ENCODE peak calls at places on chromosomes 12 and 14, in nine cellular contexts. One of them, this sample, is unnamed.

GRCh38 chr14:57699947-57700346 is 165.9 kb downstream of the SLC35F4 start:
- DNase-seq in H7: no peak
- DNase-seq in NCI-H1105: no peak
- DNase-seq in iris pigment epithelial cell: no peak
- DNase-seq in stimulated activated CD8-positive, alpha-beta memory T cell treated with anti-CD3 and anti-CD28 coated beads, Interleukin-12 subunit alpha, Interleukin-12 subunit beta, amount 100 ng/mL, for 1 hour: no peak
- DNase-seq in anterior cingulate cortex: no peak
- DNase-seq in naive B cell: no peak
- DNase-seq in stimulated activated CD4-positive, alpha-beta T cell treated with anti-CD3 and anti-CD28 coated beads, Interleukin-2, amount 100 ng/mL, for 48 hours: no peak
- DNase-seq in stimulated activated naive CD8-positive, alpha-beta T cell treated with anti-CD3 and anti-CD28 coated beads, Interleukin-15, Interleukin-2, amounts not matched to agents 100 U/mL and 50 U/mL, for 24 hours: no peak
- DNase-seq in this sample: no peak

GRCh38 chr14:79724934-79725717 is 486.2 kb downstream of the DIO2 start:
- DNase-seq in H7: no peak
- DNase-seq in NCI-H1105: no peak
- DNase-seq in iris pigment epithelial cell: no peak
- DNase-seq in stimulated activated CD8-positive, alpha-beta memory T cell treated with anti-CD3 and anti-CD28 coated beads, Interleukin-12 subunit alpha, Interleukin-12 subunit beta, amount 100 ng/mL, for 1 hour: no peak
- DNase-seq in anterior cingulate cortex: no peak
- DNase-seq in naive B cell: no peak
- DNase-seq in stimulated activated CD4-positive, alpha-beta T cell treated with anti-CD3 and anti-CD28 coated beads, Interleukin-2, amount 100 ng/mL, for 48 hours: no peak
- DNase-seq in stimulated activated naive CD8-positive, alpha-beta T cell treated with anti-CD3 and anti-CD28 coated beads, Interleukin-15, Interleukin-2, amounts not matched to agents 100 U/mL and 50 U/mL, for 24 hours: no peak
- DNase-seq in this sample: no peak

GRCh38 chr12:1234073-1234472 is 243.1 kb downstream of the ERC1 start:
- DNase-seq in H7: no peak
- DNase-seq in NCI-H1105: no peak
- DNase-seq in iris pigment epithelial cell: peak
- DNase-seq in stimulated activated CD8-positive, alpha-beta memory T cell treated with anti-CD3 and anti-CD28 coated beads, Interleukin-12 subunit alpha, Interleukin-12 subunit beta, amount 100 ng/mL, for 1 hour: no peak
- DNase-seq in anterior cingulate cortex: no peak
- DNase-seq in naive B cell: no peak
- DNase-seq in stimulated activated CD4-positive, alpha-beta T cell treated with anti-CD3 and anti-CD28 coated beads, Interleukin-2, amount 100 ng/mL, for 48 hours: no peak
- DNase-seq in stimulated activated naive CD8-positive, alpha-beta T cell treated with anti-CD3 and anti-CD28 coated beads, Interleukin-15, Interleukin-2, amounts not matched to agents 100 U/mL and 50 U/mL, for 24 hours: no peak
- DNase-seq in this sample: no peak

GRCh38 chr12:110100315-110100970 is 23.7 kb upstream of the IFT81 start:
- DNase-seq in H7: peak
- DNase-seq in NCI-H1105: peak
- DNase-seq in iris pigment epithelial cell: peak
- DNase-seq in stimulated activated CD8-positive, alpha-beta memory T cell treated with anti-CD3 and anti-CD28 coated beads, Interleukin-12 subunit alpha, Interleukin-12 subunit beta, amount 100 ng/mL, for 1 hour: peak
- DNase-seq in anterior cingulate cortex: peak
- DNase-seq in naive B cell: peak
- DNase-seq in stimulated activated CD4-positive, alpha-beta T cell treated with anti-CD3 and anti-CD28 coated beads, Interleukin-2, amount 100 ng/mL, for 48 hours: peak
- DNase-seq in stimulated activated naive CD8-positive, alpha-beta T cell treated with anti-CD3 and anti-CD28 coated beads, Interleukin-15, Interleukin-2, amounts not matched to agents 100 U/mL and 50 U/mL, for 24 hours: peak
- DNase-seq in this sample: peak

GRCh38 chr14:104706733-104707628 is 17.0 kb upstream of the ADSS1 start:
- DNase-seq in H7: peak
- DNase-seq in NCI-H1105: no peak
- DNase-seq in iris pigment epithelial cell: no peak
- DNase-seq in stimulated activated CD8-positive, alpha-beta memory T cell treated with anti-CD3 and anti-CD28 coated beads, Interleukin-12 subunit alpha, Interleukin-12 subunit beta, amount 100 ng/mL, for 1 hour: no peak
- DNase-seq in anterior cingulate cortex: no peak
- DNase-seq in naive B cell: no peak
- DNase-seq in stimulated activated CD4-positive, alpha-beta T cell treated with anti-CD3 and anti-CD28 coated beads, Interleukin-2, amount 100 ng/mL, for 48 hours: no peak
- DNase-seq in stimulated activated naive CD8-positive, alpha-beta T cell treated with anti-CD3 and anti-CD28 coated beads, Interleukin-15, Interleukin-2, amounts not matched to agents 100 U/mL and 50 U/mL, for 24 hours: no peak
- DNase-seq in this sample: no peak

GRCh38 chr12:79415754-79416435 is 274.9 kb downstream of the PAWR start:
- DNase-seq in H7: no peak
- DNase-seq in NCI-H1105: no peak
- DNase-seq in iris pigment epithelial cell: peak
- DNase-seq in stimulated activated CD8-positive, alpha-beta memory T cell treated with anti-CD3 and anti-CD28 coated beads, Interleukin-12 subunit alpha, Interleukin-12 subunit beta, amount 100 ng/mL, for 1 hour: no peak
- DNase-seq in anterior cingulate cortex: no peak
- DNase-seq in naive B cell: no peak
- DNase-seq in stimulated activated CD4-positive, alpha-beta T cell treated with anti-CD3 and anti-CD28 coated beads, Interleukin-2, amount 100 ng/mL, for 48 hours: no peak
- DNase-seq in stimulated activated naive CD8-positive, alpha-beta T cell treated with anti-CD3 and anti-CD28 coated beads, Interleukin-15, Interleukin-2, amounts not matched to agents 100 U/mL and 50 U/mL, for 24 hours: no peak
- DNase-seq in this sample: no peak

GRCh38 chr12:9706081-9706685 is 26.7 kb downstream of the CLECL1 start:
- DNase-seq in H7: no peak
- DNase-seq in NCI-H1105: no peak
- DNase-seq in iris pigment epithelial cell: peak
- DNase-seq in stimulated activated CD8-positive, alpha-beta memory T cell treated with anti-CD3 and anti-CD28 coated beads, Interleukin-12 subunit alpha, Interleukin-12 subunit beta, amount 100 ng/mL, for 1 hour: no peak
- DNase-seq in anterior cingulate cortex: no peak
- DNase-seq in naive B cell: peak
- DNase-seq in stimulated activated CD4-positive, alpha-beta T cell treated with anti-CD3 and anti-CD28 coated beads, Interleukin-2, amount 100 ng/mL, for 48 hours: no peak
- DNase-seq in stimulated activated naive CD8-positive, alpha-beta T cell treated with anti-CD3 and anti-CD28 coated beads, Interleukin-15, Interleukin-2, amounts not matched to agents 100 U/mL and 50 U/mL, for 24 hours: no peak
- DNase-seq in this sample: no peak

GRCh38 chr14:52834440-52834842 is 43.0 kb upstream of the GNPNAT1 start:
- DNase-seq in H7: no peak
- DNase-seq in NCI-H1105: no peak
- DNase-seq in iris pigment epithelial cell: peak
- DNase-seq in stimulated activated CD8-positive, alpha-beta memory T cell treated with anti-CD3 and anti-CD28 coated beads, Interleukin-12 subunit alpha, Interleukin-12 subunit beta, amount 100 ng/mL, for 1 hour: no peak
- DNase-seq in anterior cingulate cortex: no peak
- DNase-seq in naive B cell: no peak
- DNase-seq in stimulated activated CD4-positive, alpha-beta T cell treated with anti-CD3 and anti-CD28 coated beads, Interleukin-2, amount 100 ng/mL, for 48 hours: no peak
- DNase-seq in stimulated activated naive CD8-positive, alpha-beta T cell treated with anti-CD3 and anti-CD28 coated beads, Interleukin-15, Interleukin-2, amounts not matched to agents 100 U/mL and 50 U/mL, for 24 hours: no peak
- DNase-seq in this sample: no peak

GRCh38 chr12:68163546-68164210 is 4.1 kb upstream of the IFNG start:
- DNase-seq in H7: no peak
- DNase-seq in NCI-H1105: no peak
- DNase-seq in iris pigment epithelial cell: no peak
- DNase-seq in stimulated activated CD8-positive, alpha-beta memory T cell treated with anti-CD3 and anti-CD28 coated beads, Interleukin-12 subunit alpha, Interleukin-12 subunit beta, amount 100 ng/mL, for 1 hour: no peak
- DNase-seq in anterior cingulate cortex: no peak
- DNase-seq in naive B cell: no peak
- DNase-seq in stimulated activated CD4-positive, alpha-beta T cell treated with anti-CD3 and anti-CD28 coated beads, Interleukin-2, amount 100 ng/mL, for 48 hours: no peak
- DNase-seq in stimulated activated naive CD8-positive, alpha-beta T cell treated with anti-CD3 and anti-CD28 coated beads, Interleukin-15, Interleukin-2, amounts not matched to agents 100 U/mL and 50 U/mL, for 24 hours: no peak
- DNase-seq in this sample: peak

GRCh38 chr14:58455593-58456265 is 28.2 kb downstream of the KIAA0586 start:
- DNase-seq in H7: no peak
- DNase-seq in NCI-H1105: no peak
- DNase-seq in iris pigment epithelial cell: peak
- DNase-seq in stimulated activated CD8-positive, alpha-beta memory T cell treated with anti-CD3 and anti-CD28 coated beads, Interleukin-12 subunit alpha, Interleukin-12 subunit beta, amount 100 ng/mL, for 1 hour: no peak
- DNase-seq in anterior cingulate cortex: no peak
- DNase-seq in naive B cell: no peak
- DNase-seq in stimulated activated CD4-positive, alpha-beta T cell treated with anti-CD3 and anti-CD28 coated beads, Interleukin-2, amount 100 ng/mL, for 48 hours: no peak
- DNase-seq in stimulated activated naive CD8-positive, alpha-beta T cell treated with anti-CD3 and anti-CD28 coated beads, Interleukin-15, Interleukin-2, amounts not matched to agents 100 U/mL and 50 U/mL, for 24 hours: no peak
- DNase-seq in this sample: no peak

GRCh38 chr12:78898416-78898815 is 33.8 kb downstream of the SYT1 start:
- DNase-seq in H7: no peak
- DNase-seq in NCI-H1105: peak
- DNase-seq in iris pigment epithelial cell: peak
- DNase-seq in stimulated activated CD8-positive, alpha-beta memory T cell treated with anti-CD3 and anti-CD28 coated beads, Interleukin-12 subunit alpha, Interleukin-12 subunit beta, amount 100 ng/mL, for 1 hour: no peak
- DNase-seq in anterior cingulate cortex: no peak
- DNase-seq in naive B cell: no peak
- DNase-seq in stimulated activated CD4-positive, alpha-beta T cell treated with anti-CD3 and anti-CD28 coated beads, Interleukin-2, amount 100 ng/mL, for 48 hours: no peak
- DNase-seq in stimulated activated naive CD8-positive, alpha-beta T cell treated with anti-CD3 and anti-CD28 coated beads, Interleukin-15, Interleukin-2, amounts not matched to agents 100 U/mL and 50 U/mL, for 24 hours: no peak
- DNase-seq in this sample: no peak

GRCh38 chr12:45615268-45615667 is 114.2 kb upstream of the ARID2 start:
- DNase-seq in H7: no peak
- DNase-seq in NCI-H1105: peak
- DNase-seq in iris pigment epithelial cell: peak
- DNase-seq in stimulated activated CD8-positive, alpha-beta memory T cell treated with anti-CD3 and anti-CD28 coated beads, Interleukin-12 subunit alpha, Interleukin-12 subunit beta, amount 100 ng/mL, for 1 hour: no peak
- DNase-seq in anterior cingulate cortex: no peak
- DNase-seq in naive B cell: no peak
- DNase-seq in stimulated activated CD4-positive, alpha-beta T cell treated with anti-CD3 and anti-CD28 coated beads, Interleukin-2, amount 100 ng/mL, for 48 hours: no peak
- DNase-seq in stimulated activated naive CD8-positive, alpha-beta T cell treated with anti-CD3 and anti-CD28 coated beads, Interleukin-15, Interleukin-2, amounts not matched to agents 100 U/mL and 50 U/mL, for 24 hours: no peak
- DNase-seq in this sample: no peak

GRCh38 chr12:77064891-77065360 is 443 bp downstream of the E2F7 start:
- DNase-seq in H7: no peak
- DNase-seq in NCI-H1105: peak
- DNase-seq in iris pigment epithelial cell: peak
- DNase-seq in stimulated activated CD8-positive, alpha-beta memory T cell treated with anti-CD3 and anti-CD28 coated beads, Interleukin-12 subunit alpha, Interleukin-12 subunit beta, amount 100 ng/mL, for 1 hour: no peak
- DNase-seq in anterior cingulate cortex: no peak
- DNase-seq in naive B cell: no peak
- DNase-seq in stimulated activated CD4-positive, alpha-beta T cell treated with anti-CD3 and anti-CD28 coated beads, Interleukin-2, amount 100 ng/mL, for 48 hours: peak
- DNase-seq in stimulated activated naive CD8-positive, alpha-beta T cell treated with anti-CD3 and anti-CD28 coated beads, Interleukin-15, Interleukin-2, amounts not matched to agents 100 U/mL and 50 U/mL, for 24 hours: peak
- DNase-seq in this sample: no peak

GRCh38 chr14:69818760-69819191 is 21.7 kb upstream of the SLC10A1 start:
- DNase-seq in H7: peak
- DNase-seq in NCI-H1105: peak
- DNase-seq in iris pigment epithelial cell: peak
- DNase-seq in stimulated activated CD8-positive, alpha-beta memory T cell treated with anti-CD3 and anti-CD28 coated beads, Interleukin-12 subunit alpha, Interleukin-12 subunit beta, amount 100 ng/mL, for 1 hour: peak
- DNase-seq in anterior cingulate cortex: peak
- DNase-seq in naive B cell: peak
- DNase-seq in stimulated activated CD4-positive, alpha-beta T cell treated with anti-CD3 and anti-CD28 coated beads, Interleukin-2, amount 100 ng/mL, for 48 hours: peak
- DNase-seq in stimulated activated naive CD8-positive, alpha-beta T cell treated with anti-CD3 and anti-CD28 coated beads, Interleukin-15, Interleukin-2, amounts not matched to agents 100 U/mL and 50 U/mL, for 24 hours: peak
- DNase-seq in this sample: peak

GRCh38 chr12:101732318-101732717 is 6.9 kb downstream of the SYCP3 start:
- DNase-seq in H7: no peak
- DNase-seq in NCI-H1105: no peak
- DNase-seq in iris pigment epithelial cell: no peak
- DNase-seq in stimulated activated CD8-positive, alpha-beta memory T cell treated with anti-CD3 and anti-CD28 coated beads, Interleukin-12 subunit alpha, Interleukin-12 subunit beta, amount 100 ng/mL, for 1 hour: no peak
- DNase-seq in anterior cingulate cortex: no peak
- DNase-seq in naive B cell: no peak
- DNase-seq in stimulated activated CD4-positive, alpha-beta T cell treated with anti-CD3 and anti-CD28 coated beads, Interleukin-2, amount 100 ng/mL, for 48 hours: no peak
- DNase-seq in stimulated activated naive CD8-positive, alpha-beta T cell treated with anti-CD3 and anti-CD28 coated beads, Interleukin-15, Interleukin-2, amounts not matched to agents 100 U/mL and 50 U/mL, for 24 hours: no peak
- DNase-seq in this sample: no peak

GRCh38 chr12:34605955-34606748 is 583.9 kb downstream of the ALG10 start:
- DNase-seq in H7: peak
- DNase-seq in NCI-H1105: no peak
- DNase-seq in iris pigment epithelial cell: no peak
- DNase-seq in stimulated activated CD8-positive, alpha-beta memory T cell treated with anti-CD3 and anti-CD28 coated beads, Interleukin-12 subunit alpha, Interleukin-12 subunit beta, amount 100 ng/mL, for 1 hour: no peak
- DNase-seq in anterior cingulate cortex: no peak
- DNase-seq in naive B cell: no peak
- DNase-seq in stimulated activated CD4-positive, alpha-beta T cell treated with anti-CD3 and anti-CD28 coated beads, Interleukin-2, amount 100 ng/mL, for 48 hours: no peak
- DNase-seq in stimulated activated naive CD8-positive, alpha-beta T cell treated with anti-CD3 and anti-CD28 coated beads, Interleukin-15, Interleukin-2, amounts not matched to agents 100 U/mL and 50 U/mL, for 24 hours: no peak
- DNase-seq in this sample: peak

This sample was measured in GM10248.